ENCODE peak calls at places on chromosomes 11 and 22, in six cellular contexts. Z is HS-5; Q is activated CD4-positive, CD25-positive, alpha-beta regulatory T cell; N is transverse colon; R is effector memory CD4-positive, alpha-beta T cell; V is hypothalamus. X is an unnamed sample.

GRCh38 chr11:128189823-128190222 is 397.5 kb downstream of the ETS1 start:
- DNase-seq in Z (no peak), Q (no peak), N (no peak), R (no peak), V (no peak), X (no peak)

GRCh38 chr22:20064140-20064480 is 15.9 kb upstream of the DGCR8 start:
- DNase-seq in Z (no peak), Q (no peak), N (no peak), R (no peak), V (no peak), X (no peak)

GRCh38 chr11:76984741-76985140 is 49.5 kb upstream of the B3GNT6 start:
- DNase-seq in Z (no peak), Q (no peak), N (no peak), R (no peak), V (no peak), X (no peak)

GRCh38 chr11:576791-577610 is 731 bp downstream of the PHRF1 start:
- DNase-seq in Z (no peak), Q (no peak), N (no peak), R (no peak), V (no peak), X (no peak)

GRCh38 chr11:1077033-1077416 is 2.4 kb downstream of the MUC2 start:
- DNase-seq in Z (no peak), Q (no peak), N (no peak), R (no peak), V (no peak), X (no peak)

GRCh38 chr11:63020671-63021255 is 5.1 kb upstream of the SLC22A8 start:
- DNase-seq in Z (no peak), Q (peak), N (no peak), R (no peak), V (no peak), X (peak)

GRCh38 chr11:118933486-118933885 is 7.8 kb upstream of the BCL9L start:
- DNase-seq in Z (no peak), Q (no peak), N (no peak), R (no peak), V (no peak), X (no peak)

GRCh38 chr11:64348611-64349387 is 8.8 kb downstream of the CCDC88B start:
- DNase-seq in Z (no peak), Q (no peak), N (no peak), R (no peak), V (no peak), X (no peak)

GRCh38 chr11:38562562-38562961 is 1964.5 kb upstream of the RAG2 start:
- DNase-seq in Z (no peak), Q (no peak), N (no peak), R (no peak), V (no peak), X (no peak)

GRCh38 chr11:106278391-106278790 is 200.9 kb downstream of the AASDHPPT start:
- DNase-seq in Z (no peak), Q (no peak), N (no peak), R (no peak), V (no peak), X (no peak)

GRCh38 chr11:91081440-91082088 is 858.7 kb upstream of the CHORDC1 start:
- DNase-seq in Z (peak), Q (no peak), N (no peak), R (no peak), V (no peak), X (no peak)

GRCh38 chr11:61851128-61851899 is 23.2 kb downstream of the FADS2 start:
- DNase-seq in Z (no peak), Q (no peak), N (no peak), R (no peak), V (peak), X (no peak)

GRCh38 chr11:36131719-36132349 is 157.4 kb downstream of the COMMD9 start:
- DNase-seq in Z (no peak), Q (no peak), N (peak), R (no peak), V (peak), X (no peak)

GRCh38 chr11:69658606-69659450 is 16.3 kb downstream of the LTO1 start:
- DNase-seq in Z (no peak), Q (no peak), N (no peak), R (no peak), V (no peak), X (no peak)

GRCh38 chr22:41469218-41469851 is 418 bp downstream of the ACO2 start:
- DNase-seq in Z (no peak), Q (peak), N (peak), R (no peak), V (no peak), X (no peak)

GRCh38 chr11:129373489-129373953 is 2.1 kb upstream of the BARX2 start:
- DNase-seq in Z (no peak), Q (no peak), N (no peak), R (no peak), V (no peak), X (no peak)

GRCh38 chr11:106614280-106614679 is 404.0 kb downstream of the GUCY1A2 start:
- DNase-seq in Z (no peak), Q (no peak), N (no peak), R (no peak), V (no peak), X (no peak)

GRCh38 chr11:59842316-59842715 is 3.0 kb downstream of the CBLIF start:
- DNase-seq in Z (no peak), Q (no peak), N (no peak), R (no peak), V (no peak), X (no peak)

GRCh38 chr11:63760487-63761079 is 8.0 kb downstream of the ZFTA start:
- DNase-seq in Z (no peak), Q (no peak), N (no peak), R (no peak), V (no peak), X (no peak)